ENCODE peak calls at places on chromosomes 4 and X, in ten cellular contexts. A is NB4, X is heart left ventricle, E is spleen, Z is HL-60, V is fibroblast of villous mesenchyme, L is mesendoderm, B is AG10803, D is SK-N-SH, T is uterus. Y is an unnamed sample.

GRCh38 chr4:19940861-19941260 is 310.8 kb upstream of the SLIT2 start:
- DNase-seq in D (no peak), A (no peak), Z (no peak), L (no peak), T (no peak), E (no peak), X (no peak), B (no peak), V (no peak), Y (no peak)

GRCh38 chr4:2412534-2412884 is 5.9 kb downstream of the ZFYVE28 start:
- DNase-seq in A (no peak), L (no peak), T (no peak), V (no peak), X (peak), D (no peak), Z (peak), E (peak), B (no peak), Y (no peak)

GRCh38 chr4:6942238-6942800 is 32.7 kb downstream of the TBC1D14 start:
- DNase-seq in A (peak), D (no peak), X (no peak), L (peak), V (peak), Z (peak), T (peak), E (peak), B (peak), Y (peak)

GRCh38 chr4:40887690-40888089 is 137.9 kb downstream of the NSUN7 start:
- DNase-seq in X (no peak), B (peak), V (peak), E (no peak), D (no peak), Z (no peak), A (peak), L (no peak), T (peak), Y (peak)

GRCh38 chr4:151418385-151418784 is 9.4 kb downstream of the FHIP1A start:
- DNase-seq in E (no peak), D (no peak), T (no peak), V (peak), B (peak), Z (no peak), X (no peak), L (peak), A (no peak), Y (peak)

GRCh38 chr4:77120888-77121508 is 36.0 kb upstream of the CCNG2 start:
- DNase-seq in X (no peak), T (no peak), V (peak), A (peak), B (no peak), L (peak), E (no peak), Z (no peak), D (no peak), Y (no peak)

GRCh38 chrX:18661273-18661672 is 10.6 kb downstream of the RS1 start:
- DNase-seq in E (no peak), T (no peak), Z (no peak), V (no peak), A (no peak), L (no peak), B (no peak), X (no peak), D (no peak), Y (no peak)

GRCh38 chrX:2694868-2695267 is 3.8 kb downstream of the CD99 start:
- DNase-seq in V (peak), T (no peak), Z (no peak), X (no peak), L (no peak), B (no peak), A (no peak), D (no peak), E (no peak), Y (peak)

GRCh38 chr4:6591305-6591704 is 16.3 kb downstream of the MAN2B2 start:
- DNase-seq in L (no peak), Z (no peak), X (no peak), V (no peak), B (no peak), E (no peak), T (no peak), D (no peak), A (no peak), Y (no peak)

GRCh38 chrX:65643046-65643785 is 24.2 kb upstream of the MSN start:
- DNase-seq in A (no peak), E (no peak), X (no peak), B (peak), L (peak), T (peak), D (no peak), Z (no peak), V (no peak), Y (peak)

GRCh38 chr4:1212546-1213335 is 36.2 kb downstream of the CTBP1 start:
- DNase-seq in A (no peak), D (no peak), X (peak), B (no peak), E (peak), V (no peak), T (no peak), L (no peak), Z (no peak), Y (no peak)

GRCh38 chr4:38463268-38463958 is 200.6 kb upstream of the KLF3 start:
- DNase-seq in E (no peak), Z (no peak), L (no peak), B (no peak), A (no peak), X (no peak), D (no peak), V (no peak), T (no peak), Y (no peak)

GRCh38 chr4:147863808-147864472 is 132.1 kb downstream of the ARHGAP10 start:
- DNase-seq in D (no peak), T (no peak), V (no peak), X (no peak), B (no peak), Z (no peak), L (no peak), E (no peak), A (no peak), Y (peak)

GRCh38 chrX:73563740-73564073 is 710 bp downstream of the CHIC1 start:
- DNase-seq in Z (no peak), T (no peak), B (peak), V (peak), X (no peak), A (no peak), L (no peak), E (no peak), D (no peak), Y (peak)

GRCh38 chr4:149752729-149753128 is 62.9 kb downstream of the IQCM start:
- DNase-seq in A (no peak), D (no peak), B (no peak), X (no peak), Z (no peak), T (no peak), E (no peak), V (no peak), L (no peak), Y (no peak)

GRCh38 chr4:3671571-3672464 is 94.4 kb upstream of the ADRA2C start:
- DNase-seq in B (no peak), T (peak), X (no peak), L (no peak), A (no peak), E (peak), V (peak), Z (no peak), D (no peak), Y (no peak)

GRCh38 chr4:152021788-152022438 is 261.1 kb upstream of the GATB start:
- DNase-seq in B (no peak), L (no peak), E (no peak), X (peak), D (no peak), T (no peak), Z (no peak), V (no peak), A (no peak), Y (no peak)

GRCh38 chr4:8123389-8123788 is 35.2 kb downstream of the ABLIM2 start:
- DNase-seq in T (no peak), A (no peak), D (peak), L (peak), Z (no peak), E (no peak), B (no peak), X (no peak), V (peak), Y (no peak)

GRCh38 chr4:3816256-3816825 is 50.2 kb downstream of the ADRA2C start:
- DNase-seq in A (no peak), B (no peak), E (no peak), L (no peak), T (no peak), X (peak), V (no peak), Z (no peak), D (no peak), Y (no peak)

GRCh38 chr4:69458184-69458826 is 37.4 kb downstream of the UGT2B4 start:
- DNase-seq in Z (no peak), B (no peak), T (no peak), L (no peak), D (no peak), A (no peak), E (no peak), V (no peak), X (no peak), Y (no peak)

DNA sequence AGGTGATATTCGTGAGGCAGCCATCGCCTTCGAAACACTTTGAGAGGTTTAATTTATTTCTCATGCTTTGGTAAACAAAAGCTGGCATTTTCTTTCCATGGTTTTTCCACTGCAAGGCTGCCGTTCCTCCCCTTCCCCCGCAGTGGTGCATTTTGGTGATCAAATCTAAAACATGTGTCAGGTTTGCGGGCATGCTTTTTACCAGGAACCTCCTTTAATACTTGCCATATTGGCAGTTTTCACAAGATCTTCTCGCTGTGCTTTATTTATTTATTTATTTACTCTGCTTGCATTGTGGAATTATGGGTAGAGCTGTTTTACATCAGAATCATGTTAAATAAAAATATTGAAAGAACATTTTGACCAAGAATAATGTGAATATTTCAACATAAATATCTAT is 54.2 kb downstream of the STOX2 start:
- DNase-seq in L (peak), E (no peak), V (no peak), D (peak), A (no peak), B (peak), X (no peak), T (no peak), Z (no peak), Y (no peak)
- H3K4me3 ChIP-seq in L (no peak), E (no peak), V (no peak), D (peak), A (no peak), B (no peak), X (no peak), T (no peak), Z (no peak), Y (no peak)

GRCh38 chr4:121477480-121477879 is 96.7 kb upstream of the QRFPR start:
- DNase-seq in D (no peak), E (no peak), B (no peak), X (no peak), A (no peak), Z (no peak), V (no peak), L (no peak), T (no peak), Y (no peak)
- H3K4me3 ChIP-seq in D (no peak), E (no peak), B (no peak), X (no peak), A (no peak), Z (no peak), V (no peak), L (no peak), T (no peak), Y (no peak)

DNA sequence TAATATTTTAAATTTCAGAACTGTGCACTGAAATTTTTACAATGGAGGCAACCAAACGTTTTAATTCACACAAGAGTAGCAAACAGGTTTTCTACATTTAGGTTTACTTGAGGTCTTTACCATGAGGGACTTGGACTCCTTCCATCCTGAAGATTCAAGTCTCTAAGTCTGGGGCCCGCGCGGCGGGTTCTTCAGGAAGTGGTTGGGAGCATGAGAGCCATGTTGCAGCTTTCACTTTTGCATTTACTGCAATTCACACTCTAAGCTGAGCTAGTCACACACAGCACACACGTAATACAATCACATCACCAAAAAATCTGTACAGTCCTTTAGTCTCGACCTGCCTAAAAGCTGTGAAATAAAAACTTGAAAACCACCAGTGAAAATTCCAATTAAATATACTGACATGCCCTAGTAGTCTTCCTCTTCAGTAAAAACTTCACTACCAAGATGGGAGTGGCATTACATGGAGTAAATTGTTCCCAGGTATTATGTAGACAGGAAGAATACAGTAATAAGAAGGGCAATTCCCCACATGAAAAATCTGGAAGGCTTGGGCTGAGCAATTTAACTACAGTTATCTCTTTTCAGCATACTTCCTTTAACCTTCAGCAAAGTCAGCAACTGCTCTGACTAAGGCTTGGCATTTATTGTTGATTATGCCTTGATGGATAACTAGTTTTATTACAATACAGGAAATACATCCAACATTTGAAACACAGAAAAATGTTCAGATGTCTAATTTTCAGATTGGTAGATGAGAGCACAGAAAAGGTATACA is 571.1 kb upstream of the DIPK2B start:
- DNase-seq in V (peak), E (peak), D (no peak), X (peak), Z (peak), B (peak), A (peak), T (no peak), L (no peak), Y (peak)
- H3K4me3 ChIP-seq in V (peak), E (no peak), D (peak), X (no peak), Z (no peak), B (peak), A (peak), T (no peak), L (no peak), Y (no peak)

DNA sequence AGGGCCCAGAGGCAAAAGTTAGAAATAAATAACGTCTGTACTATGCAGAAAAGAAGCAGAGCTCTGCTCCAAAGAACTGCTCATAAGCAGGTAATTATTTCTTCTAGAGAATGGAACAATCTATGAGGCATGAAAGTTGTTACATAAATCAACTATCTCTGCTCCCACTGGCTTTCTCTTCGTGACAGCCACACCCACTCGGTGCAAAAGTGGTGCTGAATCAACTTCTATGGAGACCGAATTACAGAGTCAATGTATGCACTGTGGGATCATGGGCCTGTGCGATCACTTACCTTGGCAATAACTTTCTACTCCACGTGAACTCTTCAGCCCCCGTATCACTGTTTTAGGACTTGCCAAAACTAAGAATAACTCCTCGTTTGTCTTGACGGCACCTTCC is 99.4 kb upstream of the ATXN3L start:
- DNase-seq in T (no peak), D (no peak), B (no peak), E (no peak), Z (no peak), V (no peak), A (no peak), X (no peak), L (no peak), Y (no peak)
- H3K4me3 ChIP-seq in T (no peak), D (no peak), B (no peak), E (no peak), Z (no peak), V (no peak), A (no peak), X (no peak), L (no peak), Y (no peak)

DNA sequence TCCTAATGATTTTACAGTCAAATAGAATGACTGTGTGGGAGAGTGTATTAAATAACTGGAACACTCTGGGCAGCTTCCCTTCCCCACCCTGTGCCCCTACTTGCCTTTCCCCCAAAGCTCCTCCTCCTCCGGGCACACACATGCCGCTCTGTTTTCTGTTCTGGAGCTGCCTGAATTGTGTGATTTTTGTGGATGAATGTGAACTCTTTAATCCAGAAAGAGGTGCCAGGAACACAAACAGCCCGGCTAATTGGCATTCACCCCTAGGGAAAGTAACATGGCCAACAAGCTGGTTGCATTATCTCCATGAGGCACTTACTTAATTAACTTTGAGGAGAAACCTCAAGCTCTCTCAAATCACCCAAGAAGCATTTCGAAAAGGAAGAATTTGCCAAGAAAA is 28.2 kb downstream of the FGF2 start:
- DNase-seq in A (no peak), L (no peak), B (peak), X (no peak), Z (no peak), V (no peak), E (no peak), T (no peak), D (no peak), Y (no peak)
- H3K4me3 ChIP-seq in A (no peak), L (no peak), B (peak), X (no peak), Z (no peak), V (peak), E (no peak), T (no peak), D (no peak), Y (no peak)

GRCh38 chr4:156598138-156598681 is 373.4 kb downstream of the PDGFC start:
- DNase-seq in L (no peak), A (no peak), D (no peak), V (peak), T (no peak), Z (no peak), B (no peak), E (no peak), X (peak), Y (peak)

GRCh38 chr4:156593464-156593863 is 378.1 kb downstream of the PDGFC start:
- DNase-seq in B (no peak), A (no peak), D (no peak), T (no peak), X (no peak), L (no peak), E (no peak), Z (no peak), V (peak), Y (no peak)

GRCh38 chr4:156594619-156595018 is 377.0 kb downstream of the PDGFC start:
- DNase-seq in E (peak), D (no peak), X (peak), Z (no peak), V (no peak), A (no peak), L (no peak), B (no peak), T (peak), Y (peak)

GRCh38 chr4:156595041-156595440 is 376.6 kb downstream of the PDGFC start:
- DNase-seq in T (no peak), L (no peak), B (no peak), D (no peak), V (no peak), A (no peak), Z (no peak), X (no peak), E (no peak), Y (peak)

DNA sequence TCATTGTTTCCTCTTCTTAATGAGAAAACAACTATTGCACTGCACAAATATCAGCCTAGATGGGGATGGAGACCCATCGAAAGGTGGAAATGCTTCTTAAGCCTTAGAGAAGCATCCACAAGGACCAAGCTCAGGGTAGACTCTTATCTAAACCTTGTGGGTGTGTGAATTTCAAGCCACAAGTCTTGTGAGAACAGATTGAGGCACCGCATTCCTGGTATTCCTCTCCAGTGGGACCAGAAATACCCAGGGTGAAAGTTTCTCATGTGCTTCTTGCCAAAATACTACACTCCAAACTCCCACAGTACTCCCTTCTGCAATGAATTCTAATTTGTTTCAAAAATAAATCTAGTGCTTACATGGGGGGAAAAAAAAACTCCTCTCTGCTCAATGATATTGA is 375.6 kb downstream of the PDGFC start:
- DNase-seq in B (peak), Z (no peak), E (no peak), L (peak), A (no peak), D (no peak), X (no peak), V (peak), T (no peak), Y (peak)
- H3K4me3 ChIP-seq in B (no peak), Z (no peak), E (no peak), L (no peak), A (no peak), D (no peak), X (no peak), V (no peak), T (no peak), Y (no peak)

DNA sequence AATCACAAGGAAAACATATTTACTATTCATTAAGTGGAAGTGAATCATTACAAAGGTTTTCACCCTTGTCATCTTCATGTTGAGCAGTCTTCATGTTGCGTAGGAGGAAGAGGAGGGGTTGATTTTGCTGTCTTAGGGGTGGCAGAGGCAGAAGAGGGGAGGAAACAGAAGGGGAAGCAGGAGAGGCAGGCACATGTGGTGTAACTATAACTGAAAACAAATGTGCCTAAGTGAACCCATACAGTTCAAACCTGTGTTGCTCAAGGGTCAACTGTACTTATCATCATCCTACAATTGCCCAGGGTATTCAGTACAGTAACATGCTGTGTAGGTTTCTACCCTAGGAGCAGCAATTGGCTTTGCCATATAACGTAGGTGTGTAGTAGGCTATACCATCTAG is 47.2 kb downstream of the SYNPO2 start:
- DNase-seq in X (no peak), B (no peak), L (no peak), V (no peak), Z (peak), T (no peak), D (no peak), A (peak), E (no peak), Y (no peak)
- H3K4me3 ChIP-seq in X (no peak), B (no peak), L (no peak), V (no peak), Z (no peak), T (no peak), D (no peak), A (no peak), E (no peak), Y (no peak)

GRCh38 chr4:155495572-155496293 is 119.0 kb upstream of the MAP9 start:
- DNase-seq in B (no peak), E (no peak), D (no peak), X (no peak), A (no peak), L (peak), Z (no peak), V (no peak), T (no peak), Y (no peak)
- H3K4me3 ChIP-seq in B (no peak), E (no peak), D (no peak), X (no peak), A (no peak), L (no peak), Z (no peak), V (no peak), T (peak), Y (no peak)

GRCh38 chr4:153233761-153234371 is 29.6 kb downstream of the TRIM2 start:
- DNase-seq in Z (no peak), T (peak), D (no peak), V (peak), E (no peak), B (peak), X (no peak), L (peak), A (no peak), Y (peak)
- H3K4me3 ChIP-seq in Z (no peak), T (no peak), D (no peak), V (no peak), E (no peak), B (no peak), X (no peak), L (no peak), A (no peak), Y (no peak)

Y was measured in cardiac fibroblast.